ENCODE peak calls at places on chromosomes 12 and 14, in five cellular contexts. One of them, this sample, is unnamed.

GRCh38 chr14:20855652-20856291 is 35.4 kb upstream of the RNASE3 start:
- DNase-seq in astrocyte of the cerebellum: peak; percentile 22
- DNase-seq in mucosa of descending colon: peak; percentile 41
- DNase-seq in Peyer's patch: no peak
- DNase-seq in CD8-positive, alpha-beta T cell: peak; percentile 20
- DNase-seq in this sample: peak; percentile 56

GRCh38 chr12:56153291-56154065 is 1.1 kb downstream of the MYL6B start:
- DNase-seq in astrocyte of the cerebellum: no peak
- DNase-seq in mucosa of descending colon: peak; percentile 35
- DNase-seq in Peyer's patch: no peak
- DNase-seq in CD8-positive, alpha-beta T cell: no peak
- DNase-seq in this sample: no peak

GRCh38 chr12:41531147-41531829 is 343.2 kb downstream of the PDZRN4 start:
- DNase-seq in astrocyte of the cerebellum: no peak
- DNase-seq in mucosa of descending colon: peak; percentile 54
- DNase-seq in Peyer's patch: peak; percentile 51
- DNase-seq in CD8-positive, alpha-beta T cell: no peak
- DNase-seq in this sample: no peak

GRCh38 chr12:12890815-12891645 is at the start of gene GPRC5A:
- DNase-seq in astrocyte of the cerebellum: peak; percentile 87
- DNase-seq in mucosa of descending colon: peak; percentile 94
- DNase-seq in Peyer's patch: peak; percentile 93
- DNase-seq in CD8-positive, alpha-beta T cell: no peak
- DNase-seq in this sample: peak; percentile 73

GRCh38 chr14:103008768-103009342 is 48.5 kb downstream of the CDC42BPB start:
- DNase-seq in astrocyte of the cerebellum: no peak
- DNase-seq in mucosa of descending colon: no peak
- DNase-seq in Peyer's patch: no peak
- DNase-seq in CD8-positive, alpha-beta T cell: no peak
- DNase-seq in this sample: no peak

GRCh38 chr14:72701610-72702009 is 192.3 kb downstream of the DPF3 start:
- DNase-seq in astrocyte of the cerebellum: peak; percentile 15
- DNase-seq in mucosa of descending colon: no peak
- DNase-seq in Peyer's patch: no peak
- DNase-seq in CD8-positive, alpha-beta T cell: no peak
- DNase-seq in this sample: no peak

GRCh38 chr12:46088040-46088439 is 97.7 kb upstream of the SCAF11 start:
- DNase-seq in astrocyte of the cerebellum: no peak
- DNase-seq in mucosa of descending colon: no peak
- DNase-seq in Peyer's patch: no peak
- DNase-seq in CD8-positive, alpha-beta T cell: no peak
- DNase-seq in this sample: no peak

GRCh38 chr12:232731-233614 is 19.0 kb upstream of the SLC6A12 start:
- DNase-seq in astrocyte of the cerebellum: no peak
- DNase-seq in mucosa of descending colon: no peak
- DNase-seq in Peyer's patch: no peak
- DNase-seq in CD8-positive, alpha-beta T cell: no peak
- DNase-seq in this sample: no peak

GRCh38 chr14:106850913-106851825 is 1324.8 kb downstream of the TMEM121 start:
- DNase-seq in astrocyte of the cerebellum: no peak
- DNase-seq in mucosa of descending colon: no peak
- DNase-seq in Peyer's patch: no peak
- DNase-seq in CD8-positive, alpha-beta T cell: no peak
- DNase-seq in this sample: no peak

GRCh38 chr12:67702136-67702535 is 53.6 kb downstream of the DYRK2 start:
- DNase-seq in astrocyte of the cerebellum: no peak
- DNase-seq in mucosa of descending colon: no peak
- DNase-seq in Peyer's patch: no peak
- DNase-seq in CD8-positive, alpha-beta T cell: no peak
- DNase-seq in this sample: no peak

GRCh38 chr14:22844221-22845102 is 8.1 kb downstream of the MMP14 start:
- DNase-seq in astrocyte of the cerebellum: no peak
- DNase-seq in mucosa of descending colon: no peak
- DNase-seq in Peyer's patch: peak; percentile 38
- DNase-seq in CD8-positive, alpha-beta T cell: no peak
- DNase-seq in this sample: no peak

GRCh38 chr14:61472801-61473376 is 151.5 kb downstream of the PRKCH start:
- DNase-seq in astrocyte of the cerebellum: no peak
- DNase-seq in mucosa of descending colon: no peak
- DNase-seq in Peyer's patch: no peak
- DNase-seq in CD8-positive, alpha-beta T cell: peak; percentile 73
- DNase-seq in this sample: no peak

GRCh38 chr12:10031771-10032175 is 1.3 kb downstream of the CLEC9A start:
- DNase-seq in astrocyte of the cerebellum: peak; percentile 37
- DNase-seq in mucosa of descending colon: no peak
- DNase-seq in Peyer's patch: no peak
- DNase-seq in CD8-positive, alpha-beta T cell: no peak
- DNase-seq in this sample: peak; percentile 5

GRCh38 chr14:84937449-84937848 is 592.5 kb upstream of the FLRT2 start:
- DNase-seq in astrocyte of the cerebellum: no peak
- DNase-seq in mucosa of descending colon: no peak
- DNase-seq in Peyer's patch: no peak
- DNase-seq in CD8-positive, alpha-beta T cell: no peak
- DNase-seq in this sample: no peak

GRCh38 chr12:88665051-88665450 is 84.8 kb upstream of the KITLG start:
- DNase-seq in astrocyte of the cerebellum: peak; percentile 23
- DNase-seq in mucosa of descending colon: no peak
- DNase-seq in Peyer's patch: no peak
- DNase-seq in CD8-positive, alpha-beta T cell: no peak
- DNase-seq in this sample: peak; percentile 2

GRCh38 chr14:71693373-71693772 is 238.9 kb upstream of the RGS6 start:
- DNase-seq in astrocyte of the cerebellum: peak; percentile 74
- DNase-seq in mucosa of descending colon: no peak
- DNase-seq in Peyer's patch: no peak
- DNase-seq in CD8-positive, alpha-beta T cell: no peak
- DNase-seq in this sample: no peak

GRCh38 chr12:1936406-1937320 is 18.2 kb upstream of the CACNA2D4 start:
- DNase-seq in astrocyte of the cerebellum: peak; percentile 40
- DNase-seq in mucosa of descending colon: peak; percentile 86
- DNase-seq in Peyer's patch: peak; percentile 71
- DNase-seq in CD8-positive, alpha-beta T cell: no peak
- DNase-seq in this sample: peak; percentile 14

GRCh38 chr12:74538491-74539258 is 1.0 kb downstream of the ATXN7L3B start:
- DNase-seq in astrocyte of the cerebellum: no peak
- DNase-seq in mucosa of descending colon: peak; percentile 46
- DNase-seq in Peyer's patch: no peak
- DNase-seq in CD8-positive, alpha-beta T cell: peak; percentile 41
- DNase-seq in this sample: no peak

GRCh38 chr12:56126732-56127239 is 1.3 kb upstream of the ESYT1 start:
- DNase-seq in astrocyte of the cerebellum: no peak
- DNase-seq in mucosa of descending colon: no peak
- DNase-seq in Peyer's patch: no peak
- DNase-seq in CD8-positive, alpha-beta T cell: no peak
- DNase-seq in this sample: no peak

GRCh38 chr12:111773801-111774551 is 7.2 kb downstream of the ALDH2 start:
- DNase-seq in astrocyte of the cerebellum: peak; percentile 60
- DNase-seq in mucosa of descending colon: peak; percentile 77
- DNase-seq in Peyer's patch: peak; percentile 80
- DNase-seq in CD8-positive, alpha-beta T cell: no peak
- DNase-seq in this sample: peak; percentile 78

GRCh38 chr12:115811066-115811465 is 466.4 kb downstream of the MED13L start:
- DNase-seq in astrocyte of the cerebellum: no peak
- DNase-seq in mucosa of descending colon: no peak
- DNase-seq in Peyer's patch: no peak
- DNase-seq in CD8-positive, alpha-beta T cell: no peak
- DNase-seq in this sample: no peak

GRCh38 chr12:45089417-45089816 is 38.5 kb upstream of the DBX2 start:
- DNase-seq in astrocyte of the cerebellum: no peak
- DNase-seq in mucosa of descending colon: no peak
- DNase-seq in Peyer's patch: no peak
- DNase-seq in CD8-positive, alpha-beta T cell: no peak
- DNase-seq in this sample: no peak

GRCh38 chr12:90027041-90027440 is 318.4 kb upstream of the ATP2B1 start:
- DNase-seq in astrocyte of the cerebellum: no peak
- DNase-seq in mucosa of descending colon: no peak
- DNase-seq in Peyer's patch: no peak
- DNase-seq in CD8-positive, alpha-beta T cell: no peak
- DNase-seq in this sample: no peak

GRCh38 chr14:21300892-21301291 is 21.0 kb downstream of the RPGRIP1 start:
- DNase-seq in astrocyte of the cerebellum: no peak
- DNase-seq in mucosa of descending colon: peak; percentile 53
- DNase-seq in Peyer's patch: peak; percentile 55
- DNase-seq in CD8-positive, alpha-beta T cell: peak; percentile 15
- DNase-seq in this sample: no peak

GRCh38 chr12:50690923-50691322 is 73.0 kb upstream of the ATF1 start:
- DNase-seq in astrocyte of the cerebellum: no peak
- DNase-seq in mucosa of descending colon: no peak
- DNase-seq in Peyer's patch: no peak
- DNase-seq in CD8-positive, alpha-beta T cell: no peak
- DNase-seq in this sample: no peak

GRCh38 chr12:95396849-95397498 is 77.0 kb upstream of the METAP2 start:
- DNase-seq in astrocyte of the cerebellum: no peak
- DNase-seq in mucosa of descending colon: no peak
- DNase-seq in Peyer's patch: no peak
- DNase-seq in CD8-positive, alpha-beta T cell: no peak
- DNase-seq in this sample: no peak

GRCh38 chr12:45655186-45655585 is 74.3 kb upstream of the ARID2 start:
- DNase-seq in astrocyte of the cerebellum: no peak
- DNase-seq in mucosa of descending colon: no peak
- DNase-seq in Peyer's patch: no peak
- DNase-seq in CD8-positive, alpha-beta T cell: peak; percentile 56
- DNase-seq in this sample: no peak

DNA sequence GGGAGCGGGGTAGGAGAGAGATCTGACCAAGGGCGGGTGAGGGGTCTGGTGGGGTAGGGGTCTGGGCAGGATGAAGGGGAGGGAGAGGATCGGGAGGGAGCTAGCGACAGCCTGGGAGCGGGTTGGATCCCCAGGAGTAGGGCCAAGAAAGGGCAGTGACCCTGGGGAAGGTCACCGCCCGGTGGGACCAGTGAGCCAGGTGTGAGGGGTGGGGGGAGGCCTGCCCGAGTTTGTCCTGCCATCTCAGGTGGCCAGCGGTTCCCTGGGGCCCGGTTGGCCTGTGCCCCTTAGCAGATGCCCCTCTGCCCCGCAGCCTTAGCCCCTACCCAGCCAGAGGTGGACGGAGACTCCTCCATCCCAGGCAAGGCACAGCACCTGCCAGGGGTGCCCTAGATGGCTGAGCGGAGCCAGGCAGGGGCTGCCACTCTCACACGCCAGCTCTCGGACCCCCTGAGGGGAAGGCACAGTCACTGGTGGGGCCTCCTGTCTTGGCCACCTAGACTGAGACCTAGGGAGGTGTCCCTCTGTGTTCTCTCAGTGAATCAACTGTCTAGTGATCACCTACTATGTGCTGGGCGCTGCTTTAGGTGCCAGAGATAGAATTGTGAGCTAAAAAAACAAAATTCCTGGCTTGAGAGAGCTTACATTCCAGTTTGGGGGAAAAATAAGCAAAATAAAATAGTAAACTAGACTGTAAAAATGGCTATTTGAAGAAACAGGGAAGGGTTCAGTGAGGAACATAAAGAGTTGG is 631 bp upstream of the TTC7B start:
- DNase-seq in astrocyte of the cerebellum: no peak
- DNase-seq in mucosa of descending colon: peak; percentile 32
- DNase-seq in Peyer's patch: no peak
- DNase-seq in CD8-positive, alpha-beta T cell: no peak
- DNase-seq in this sample: no peak
- H3K4me3 ChIP-seq in astrocyte of the cerebellum: no peak overlapping the region
- H3K4me3 ChIP-seq in mucosa of descending colon: no peak overlapping the region
- H3K4me3 ChIP-seq in Peyer's patch: peak overlapping the region; percentile 34
- H3K4me3 ChIP-seq in CD8-positive, alpha-beta T cell: no peak overlapping the region
- H3K4me3 ChIP-seq in this sample: peak overlapping the region; percentile 19

GRCh38 chr14:50321009-50321660 is 9.0 kb downstream of the DMAC2L start:
- DNase-seq in astrocyte of the cerebellum: peak; percentile 82
- DNase-seq in mucosa of descending colon: no peak
- DNase-seq in Peyer's patch: no peak
- DNase-seq in CD8-positive, alpha-beta T cell: peak; percentile 68
- DNase-seq in this sample: peak; percentile 78
- H3K4me3 ChIP-seq in astrocyte of the cerebellum: peak overlapping the region; percentile 27
- H3K4me3 ChIP-seq in mucosa of descending colon: no peak overlapping the region
- H3K4me3 ChIP-seq in Peyer's patch: peak overlapping the region; percentile 22
- H3K4me3 ChIP-seq in CD8-positive, alpha-beta T cell: no peak overlapping the region
- H3K4me3 ChIP-seq in this sample: no peak overlapping the region

DNA sequence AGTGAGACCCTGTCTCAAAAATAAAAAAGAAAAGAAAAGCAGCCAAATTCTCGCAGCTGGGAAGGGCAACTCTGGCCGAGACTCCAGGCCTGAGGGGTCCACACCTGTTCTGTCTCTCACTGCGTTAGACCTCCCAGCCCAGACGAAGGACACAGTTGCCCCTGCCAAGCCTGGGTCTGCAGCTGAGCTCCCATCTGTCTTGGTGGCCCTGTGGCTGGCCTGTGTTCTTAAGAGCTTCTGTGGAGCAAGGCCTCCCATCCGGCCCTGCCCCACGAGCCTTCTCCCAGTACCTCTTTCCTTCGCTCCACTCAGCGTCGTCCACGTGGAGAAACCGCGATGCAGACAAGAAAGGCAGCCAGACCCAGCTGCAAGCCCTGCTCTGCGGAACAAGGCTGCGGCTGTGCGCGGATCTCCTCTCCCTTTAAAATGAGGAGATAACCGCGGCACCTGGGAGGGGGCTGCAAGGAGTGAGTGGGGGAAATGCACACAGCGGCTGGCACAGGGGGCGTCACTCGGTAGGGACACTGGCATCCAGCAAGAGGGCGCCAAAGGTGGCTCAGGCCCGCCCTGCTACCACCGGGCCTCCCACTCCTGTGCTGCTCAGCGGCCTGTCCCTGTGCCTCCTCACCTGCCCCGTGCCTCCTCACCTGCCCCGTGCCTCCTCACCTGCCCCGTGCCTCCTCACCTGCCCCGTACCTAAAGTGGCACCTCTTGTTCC is 42.4 kb downstream of the LRRC74A start:
- DNase-seq in astrocyte of the cerebellum: no peak
- DNase-seq in mucosa of descending colon: no peak
- DNase-seq in Peyer's patch: no peak
- DNase-seq in CD8-positive, alpha-beta T cell: no peak
- DNase-seq in this sample: no peak
- H3K4me3 ChIP-seq in astrocyte of the cerebellum: no peak overlapping the region
- H3K4me3 ChIP-seq in mucosa of descending colon: no peak overlapping the region
- H3K4me3 ChIP-seq in Peyer's patch: no peak overlapping the region
- H3K4me3 ChIP-seq in CD8-positive, alpha-beta T cell: no peak overlapping the region
- H3K4me3 ChIP-seq in this sample: no peak overlapping the region

DNA sequence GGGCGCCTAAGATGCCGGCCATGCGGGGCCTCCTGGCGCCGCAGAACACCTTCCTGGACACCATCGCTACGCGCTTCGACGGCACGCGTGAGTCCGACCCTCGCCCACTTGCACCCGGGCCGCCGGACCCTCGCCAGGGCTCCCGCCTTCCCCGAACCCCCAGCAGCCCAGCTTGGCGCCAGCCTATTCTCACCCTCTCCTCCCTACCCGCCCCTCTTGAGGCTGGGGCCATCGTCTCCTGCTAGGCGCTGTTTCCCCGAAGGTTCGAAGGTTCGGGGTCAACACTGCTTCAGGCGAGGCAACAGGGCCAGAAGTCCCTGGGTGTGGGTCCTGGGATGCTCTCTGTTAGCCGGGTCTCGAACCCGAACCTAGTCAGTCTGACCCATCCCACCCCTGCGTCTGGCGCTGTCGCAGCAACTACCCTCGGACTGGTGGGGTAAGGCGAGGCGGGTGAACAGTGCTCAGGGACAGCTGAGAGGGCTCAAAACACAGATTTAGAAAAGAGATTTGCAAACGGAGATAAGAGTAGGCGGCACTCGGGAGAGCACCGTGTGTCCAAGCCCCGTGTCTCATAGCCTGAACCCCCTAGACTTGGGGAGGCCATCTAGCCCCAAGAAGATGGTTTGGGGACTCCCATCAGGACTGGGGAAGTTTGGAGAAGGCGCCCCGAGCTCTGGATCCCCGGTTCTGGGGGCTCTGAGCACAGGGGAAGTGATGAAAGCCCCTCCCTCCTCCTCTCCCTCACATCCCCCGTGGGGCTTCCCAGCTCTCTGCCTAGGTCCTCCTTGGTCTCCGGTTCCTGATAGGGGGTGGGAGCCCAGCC is 787 bp downstream of the KCNH3 start:
- DNase-seq in astrocyte of the cerebellum: no peak
- DNase-seq in mucosa of descending colon: no peak
- DNase-seq in Peyer's patch: peak; percentile 41
- DNase-seq in CD8-positive, alpha-beta T cell: no peak
- DNase-seq in this sample: no peak
- H3K4me3 ChIP-seq in astrocyte of the cerebellum: no peak overlapping the region
- H3K4me3 ChIP-seq in mucosa of descending colon: no peak overlapping the region
- H3K4me3 ChIP-seq in Peyer's patch: peak overlapping the region; percentile 60
- H3K4me3 ChIP-seq in CD8-positive, alpha-beta T cell: peak overlapping the region; percentile 46
- H3K4me3 ChIP-seq in this sample: no peak overlapping the region